ENCODE peak calls at places on chromosomes 2 and 18, in five cellular contexts. P, B, E, K and S are unnamed samples.

GRCh38 chr2:163553601-163554000 is 182.2 kb downstream of the FIGN start:
- DNase-seq in B (no peak), P (no peak), K (no peak), E (no peak), S (no peak)

GRCh38 chr2:195257979-195258378 is 399.0 kb upstream of the SLC39A10 start:
- DNase-seq in P (no peak), B (no peak), K (no peak), E (no peak), S (no peak)

GRCh38 chr2:45008296-45009129 is 739 bp downstream of the SIX2 start:
- DNase-seq in B (no peak), E (no peak), K (peak; percentile 49), P (no peak), S (no peak)

GRCh38 chr2:178072383-178073301 is at the start of gene PDE11A:
- DNase-seq in K (peak; percentile 86), B (peak; percentile 83), E (peak; percentile 88), P (peak; percentile 45), S (no peak)

GRCh38 chr18:48826806-48827205 is 124.0 kb downstream of the SMAD7 start:
- DNase-seq in E (no peak), P (no peak), B (no peak), K (peak; percentile 9), S (no peak)

GRCh38 chr2:1651131-1652066 is 92.9 kb downstream of the PXDN start:
- DNase-seq in P (no peak), E (no peak), B (no peak), K (no peak), S (no peak)

GRCh38 chr2:170238776-170239175 is 60.8 kb downstream of the MYO3B start:
- DNase-seq in E (peak; percentile 17), K (no peak), P (no peak), B (no peak), S (no peak)

GRCh38 chr18:28177828-28178635 is 1.1 kb upstream of the CDH2 start:
- DNase-seq in E (peak; percentile 18), B (no peak), K (peak; percentile 79), P (peak; percentile 51), S (no peak)

GRCh38 chr2:86794866-86795265 is 4.2 kb upstream of the CD8A start:
- DNase-seq in P (no peak), K (no peak), B (no peak), E (no peak), S (no peak)

GRCh38 chr2:159963700-159964099 is 98.7 kb downstream of the PLA2R1 start:
- DNase-seq in P (no peak), E (no peak), B (no peak), K (no peak), S (peak; percentile 78)

GRCh38 chr2:104870249-104870816 is 16.4 kb downstream of the POU3F3 start:
- DNase-seq in B (no peak), P (no peak), E (no peak), K (no peak), S (no peak)

GRCh38 chr2:169095631-169096105 is 26.3 kb downstream of the DHRS9 start:
- DNase-seq in B (peak; percentile 27), P (no peak), K (no peak), E (no peak), S (no peak)

GRCh38 chr2:144357623-144358400 is 162.1 kb downstream of the ZEB2 start:
- DNase-seq in K (no peak), B (peak; percentile 43), P (peak; percentile 57), E (peak; percentile 20), S (peak; percentile 85)

GRCh38 chr2:207975910-207976309 is 49.4 kb downstream of the PLEKHM3 start:
- DNase-seq in B (peak; percentile 13), E (no peak), P (no peak), K (no peak), S (no peak)

GRCh38 chr2:98769784-98770183 is 38.9 kb upstream of the MGAT4A start:
- DNase-seq in B (no peak), P (no peak), E (peak; percentile 40), K (no peak), S (no peak)

GRCh38 chr2:232368311-232368731 is 10.2 kb upstream of the ALPP start:
- DNase-seq in E (no peak), P (peak; percentile 21), B (no peak), K (peak; percentile 19), S (no peak)

GRCh38 chr2:42929577-42929984 is 137.2 kb upstream of the HAAO start:
- DNase-seq in K (no peak), E (peak; percentile 63), B (no peak), P (no peak), S (no peak)

GRCh38 chr2:205776139-205776538 is 93.8 kb downstream of the NRP2 start:
- DNase-seq in P (no peak), E (peak; percentile 62), B (peak; percentile 71), K (peak; percentile 95), S (no peak)

GRCh38 chr2:77566131-77566530 is 44.0 kb upstream of the LRRTM4 start:
- DNase-seq in E (no peak), B (no peak), P (no peak), K (no peak), S (no peak)

DNA sequence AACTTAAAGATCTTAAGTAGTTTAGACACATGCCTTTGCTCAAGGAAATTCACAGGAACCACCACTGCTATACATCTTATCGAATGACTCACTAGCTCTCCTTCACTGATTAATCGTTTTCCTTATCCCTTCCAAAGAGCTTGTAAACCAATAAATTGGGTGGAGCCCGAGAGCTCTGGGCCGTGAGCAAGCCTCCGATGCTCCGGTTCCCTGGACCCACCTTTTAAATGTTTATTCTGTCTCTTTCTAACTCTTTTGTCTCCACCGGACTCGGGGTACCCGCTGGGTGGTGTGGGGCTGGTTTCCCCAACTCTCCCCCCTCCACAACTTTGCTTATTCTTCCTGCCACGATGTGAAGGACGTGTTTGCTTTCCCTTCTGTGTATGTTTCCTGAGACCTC is 292.9 kb upstream of the TMEFF2 start:
- DNase-seq in P (no peak), B (no peak), K (no peak), E (no peak), S (no peak)
- TF ChIP-seq ESRRA in P (no peak), B (no peak), K (no peak), E (no peak), S (no peak)

DNA sequence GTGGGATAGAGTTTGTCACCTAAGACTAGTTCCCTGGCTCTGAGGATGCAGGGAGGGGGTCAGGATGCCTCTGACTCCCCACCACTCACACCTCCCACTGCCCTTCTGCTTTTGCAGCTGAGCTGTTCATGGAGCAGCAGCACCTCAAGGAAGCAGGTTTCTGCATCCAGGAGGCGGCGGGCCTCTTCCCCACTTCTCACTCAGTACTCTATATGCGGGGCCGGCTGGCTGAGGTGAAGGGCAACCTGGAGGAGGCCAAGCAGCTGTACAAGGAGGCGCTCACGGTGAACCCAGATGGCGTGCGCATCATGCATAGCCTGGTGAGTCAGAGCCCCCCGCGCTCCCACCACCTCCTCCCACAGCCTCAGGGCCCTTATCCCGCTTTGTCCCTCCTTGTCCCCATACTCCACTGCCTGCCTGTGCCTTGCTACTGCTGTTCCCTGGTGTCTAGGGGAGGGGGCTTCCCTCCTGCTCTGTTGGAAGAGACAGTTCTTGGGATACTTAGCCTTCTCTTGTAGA is 94.4 kb downstream of the STPG4 start:
- DNase-seq in P (no peak), E (no peak), B (no peak), K (no peak), S (no peak)
- TF ChIP-seq ESRRA in P (no peak), E (no peak), B (no peak), K (no peak), S (no peak)

DNA sequence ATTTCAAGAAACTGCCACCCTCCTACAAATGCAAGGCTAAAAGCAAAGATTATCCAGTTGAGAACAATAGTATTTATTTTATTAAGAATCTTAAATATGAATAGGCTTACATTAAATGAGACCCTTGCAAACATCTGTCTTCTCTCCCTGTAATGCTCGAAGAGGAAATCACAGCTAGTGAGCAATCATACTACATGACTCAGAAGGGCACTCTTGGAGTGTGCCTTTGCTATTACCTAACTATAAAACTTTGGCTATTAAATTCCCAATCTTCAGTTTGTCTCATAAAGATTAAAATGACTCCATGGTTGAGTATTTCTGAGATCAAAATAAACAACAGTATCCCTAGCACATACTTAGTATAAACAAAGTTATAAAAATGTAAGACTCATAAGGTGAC is 296.8 kb downstream of the KCNJ3 start:
- DNase-seq in P (no peak), E (no peak), K (no peak), B (no peak), S (no peak)
- TF ChIP-seq ESRRA in P (no peak), E (no peak), K (no peak), B (no peak), S (no peak)

GRCh38 chr2:63194175-63194574 is 143.5 kb downstream of the OTX1 start:
- DNase-seq in B (no peak), K (no peak), P (no peak), E (peak; percentile 76), S (no peak)

GRCh38 chr2:63189026-63189425 is 138.4 kb downstream of the OTX1 start:
- DNase-seq in B (peak; percentile 29), P (peak; percentile 48), K (peak; percentile 63), E (peak; percentile 71), S (peak; percentile 12)

GRCh38 chr2:63192889-63193778 is 142.5 kb downstream of the OTX1 start:
- DNase-seq in E (peak; percentile 97), B (no peak), P (no peak), K (no peak), S (no peak)

GRCh38 chr2:63195310-63195709 is 144.7 kb downstream of the OTX1 start:
- DNase-seq in K (no peak), E (no peak), B (no peak), P (no peak), S (no peak)

GRCh38 chr2:63192169-63192888 is 141.7 kb downstream of the OTX1 start:
- DNase-seq in B (no peak), P (no peak), K (no peak), E (peak; percentile 94), S (no peak)
- TF ChIP-seq ESRRA in B (no peak), P (no peak), K (no peak), E (no peak), S (no peak)

GRCh38 chr2:213231966-213232365 is 52.3 kb upstream of the SPAG16 start:
- DNase-seq in K (no peak), E (no peak), P (no peak), B (no peak), S (no peak)
- TF ChIP-seq ESRRA in K (no peak), E (no peak), P (no peak), B (no peak), S (no peak)

DNA sequence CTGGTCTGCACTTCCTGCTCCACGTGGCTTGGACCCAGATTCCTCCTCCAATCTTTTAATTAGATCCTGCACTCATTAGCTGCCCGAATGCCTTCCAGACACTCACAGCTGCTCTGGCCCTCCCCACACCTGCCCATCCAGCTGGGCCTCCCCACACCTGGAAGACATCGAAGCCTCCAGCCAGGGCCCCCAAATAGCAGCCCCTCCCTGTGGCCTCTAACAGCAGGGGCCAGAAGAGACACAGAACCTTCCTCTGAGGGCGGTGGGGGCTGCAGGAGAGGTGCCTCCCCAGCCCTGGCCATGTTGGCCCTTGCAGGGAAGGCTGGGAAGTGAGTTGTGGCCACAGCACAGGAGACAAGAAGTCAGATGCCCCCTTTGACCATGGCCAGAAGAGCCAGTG is 252.8 kb downstream of the DYSF start:
- DNase-seq in P (no peak), K (no peak), B (no peak), E (no peak), S (no peak)
- TF ChIP-seq ESRRA in P (no peak), K (no peak), B (no peak), E (no peak), S (no peak)